ENCODE peak calls at places on chromosomes 12 and 14, in ten cellular contexts. R is activated T-cell treated with anti-CD3 and anti-CD28 coated beads, Interleukin-2, amount 50 U/mL, for 72 hours; K is OCI-LY7; W is heart left ventricle; M is GM12865; J is NAMALWA; U is ELR; L is M059J; P is NCI-H345; X is activated CD8-positive, alpha-beta memory T cell treated with anti-CD3 and anti-CD28 coated beads for 1 hour. Z is an unnamed sample.

GRCh38 chr14:54211562-54212308 is 185.1 kb upstream of the CDKN3 start:
- DNase-seq in R (no peak), K (no peak), W (no peak), M (no peak), J (no peak), U (peak; percentile 90), L (peak; percentile 92), P (no peak), X (no peak), Z (no peak)

GRCh38 chr14:68807148-68807600 is 14.3 kb upstream of the ZFP36L1 start:
- DNase-seq in R (peak; percentile 6), K (peak; percentile 77), W (peak; percentile 76), M (no peak), J (peak; percentile 65), U (peak; percentile 56), L (peak; percentile 82), P (no peak), X (no peak), Z (peak; percentile 94)

GRCh38 chr14:23544511-23545447 is 6.8 kb downstream of the ZFHX2 start:
- DNase-seq in R (no peak), K (no peak), W (peak; percentile 57), M (no peak), J (no peak), U (no peak), L (no peak), P (no peak), X (no peak), Z (no peak)

GRCh38 chr14:69153848-69154208 is 909 bp upstream of the DCAF5 start:
- DNase-seq in R (peak; percentile 8), K (peak; percentile 39), W (peak; percentile 39), M (peak; percentile 16), J (no peak), U (peak; percentile 52), L (peak; percentile 29), P (no peak), X (no peak), Z (peak; percentile 43)

GRCh38 chr14:104370256-104370870 is 209.2 kb upstream of the C14orf180 start:
- DNase-seq in R (no peak), K (peak; percentile 13), W (no peak), M (no peak), J (peak; percentile 28), U (no peak), L (peak; percentile 1), P (peak; percentile 69), X (no peak), Z (no peak)

GRCh38 chr14:31142455-31143087 is 65.0 kb downstream of the HECTD1 start:
- DNase-seq in R (no peak), K (no peak), W (no peak), M (no peak), J (no peak), U (no peak), L (no peak), P (no peak), X (no peak), Z (no peak)

GRCh38 chr12:31558521-31558920 is 32.4 kb downstream of the DENND5B start:
- DNase-seq in R (no peak), K (no peak), W (no peak), M (no peak), J (no peak), U (peak; percentile 63), L (peak; percentile 60), P (no peak), X (no peak), Z (no peak)

GRCh38 chr14:59435987-59436386 is 29.2 kb downstream of the GPR135 start:
- DNase-seq in R (no peak), K (no peak), W (no peak), M (no peak), J (no peak), U (no peak), L (no peak), P (no peak), X (no peak), Z (peak; percentile 19)